ENCODE peak calls at places on chromosomes 7 and 10, in four cellular contexts. D is K562, E is HepG2, F is GM12878. O is an unnamed sample.

GRCh38 chr10:30619966-30620365 is 9.6 kb downstream of the LYZL2 start:
- DNase-seq in D (no peak), E (no peak), F (no peak), O (no peak)

GRCh38 chr7:21967500-21968099 is 21.9 kb upstream of the CDCA7L start:
- DNase-seq in D (peak; percentile 9), E (no peak), F (no peak), O (no peak)

GRCh38 chr7:33130184-33130583 is 820 bp downstream of the BBS9 start:
- DNase-seq in D (no peak), E (no peak), F (no peak), O (no peak)

GRCh38 chr10:95881316-95881715 is 26.5 kb upstream of the CC2D2B start:
- DNase-seq in D (no peak), E (no peak), F (no peak), O (no peak)

GRCh38 chr7:115680921-115681320 is 349.6 kb downstream of the TFEC start:
- DNase-seq in D (no peak), E (no peak), F (no peak), O (no peak)

GRCh38 chr7:143172354-143172753 is 10.9 kb upstream of the TAS2R39 start:
- DNase-seq in D (no peak), E (no peak), F (no peak), O (no peak)

GRCh38 chr10:70664702-70665195 is 7.6 kb upstream of the ADAMTS14 start:
- DNase-seq in D (peak; percentile 88), E (peak; percentile 21), F (no peak), O (no peak)

GRCh38 chr7:145986248-145986874 is 130.2 kb upstream of the CNTNAP2 start:
- DNase-seq in D (peak; percentile 38), E (no peak), F (no peak), O (no peak)

GRCh38 chr10:119120875-119121274 is 17.0 kb downstream of the DENND10 start:
- DNase-seq in D (no peak), E (no peak), F (no peak), O (no peak)

GRCh38 chr10:3904419-3904975 is 119.5 kb upstream of the KLF6 start:
- DNase-seq in D (no peak), E (no peak), F (no peak), O (no peak)

GRCh38 chr10:72089618-72090017 is 1.3 kb upstream of the SPOCK2 start:
- DNase-seq in D (no peak), E (no peak), F (no peak), O (no peak)

GRCh38 chr10:13977861-13978843 is 352.6 kb downstream of the FRMD4A start:
- DNase-seq in D (no peak), E (no peak), F (no peak), O (no peak)

GRCh38 chr7:150399421-150399820 is 20.3 kb downstream of the ZNF775 start:
- DNase-seq in D (no peak), E (no peak), F (no peak), O (no peak)

GRCh38 chr7:66265566-66265965 is 60.4 kb downstream of the TPST1 start:
- DNase-seq in D (peak; percentile 34), E (no peak), F (no peak), O (no peak)

GRCh38 chr10:84190621-84191020 is 3.7 kb upstream of the CDHR1 start:
- DNase-seq in D (no peak), E (no peak), F (no peak), O (no peak)

GRCh38 chr10:33489606-33490176 is 155.2 kb upstream of the NRP1 start:
- DNase-seq in D (no peak), E (no peak), F (no peak), O (no peak)

GRCh38 chr7:105454921-105455320 is 66.2 kb upstream of the SRPK2 start:
- DNase-seq in D (no peak), E (no peak), F (no peak), O (no peak)

GRCh38 chr10:121844537-121844936 is 83.3 kb downstream of the ATE1 start:
- DNase-seq in D (no peak), E (no peak), F (no peak), O (no peak)

GRCh38 chr10:63375859-63376258 is 89.9 kb downstream of the JMJD1C start:
- DNase-seq in D (no peak), E (no peak), F (no peak), O (no peak)

GRCh38 chr10:124266468-124267230 is 152.1 kb downstream of the OAT start:
- DNase-seq in D (no peak), E (no peak), F (no peak), O (no peak)

GRCh38 chr10:23630880-23631279 is 192.0 kb downstream of the OTUD1 start:
- DNase-seq in D (no peak), E (no peak), F (no peak), O (no peak)

GRCh38 chr10:3186365-3186764 is 13.8 kb upstream of the PITRM1 start:
- DNase-seq in D (no peak), E (no peak), F (no peak), O (no peak)

GRCh38 chr7:123573896-123574467 is 16.4 kb upstream of the NDUFA5 start:
- DNase-seq in D (no peak), E (no peak), F (no peak), O (no peak)

GRCh38 chr7:99789441-99790070 is 5.6 kb upstream of the CYP3A4 start:
- DNase-seq in D (no peak), E (no peak), F (no peak), O (no peak)

GRCh38 chr7:99791667-99792356 is 7.8 kb upstream of the CYP3A4 start:
- DNase-seq in D (no peak), E (no peak), F (no peak), O (no peak)

GRCh38 chr7:99790407-99790806 is 6.4 kb upstream of the CYP3A4 start:
- DNase-seq in D (no peak), E (no peak), F (no peak), O (no peak)

GRCh38 chr7:99792983-99793382 is 9.0 kb upstream of the CYP3A4 start:
- DNase-seq in D (no peak), E (no peak), F (no peak), O (no peak)

GRCh38 chr7:99791021-99791420 is 7.0 kb upstream of the CYP3A4 start:
- DNase-seq in D (no peak), E (peak; percentile 12), F (no peak), O (no peak)
- TF ChIP-seq CBX5 in D (no peak), E (no peak), F (no peak), O (no peak)

GRCh38 chr10:128295003-128295402 is 168.8 kb upstream of the MKI67 start:
- DNase-seq in D (no peak), E (no peak), F (no peak), O (no peak)
- TF ChIP-seq CTCF in D (no peak), E (no peak), F (no peak), O (peak; percentile 62)

GRCh38 chr7:28747404-28747803 is 210.7 kb downstream of the TRIL start:
- DNase-seq in D (no peak), E (no peak), F (no peak), O (no peak)

GRCh38 chr7:28747854-28748253 is 210.3 kb downstream of the TRIL start:
- DNase-seq in D (no peak), E (no peak), F (no peak), O (no peak)

GRCh38 chr7:28745351-28745750 is 212.8 kb downstream of the TRIL start:
- DNase-seq in D (no peak), E (no peak), F (no peak), O (no peak)

GRCh38 chr7:28748346-28748745 is 209.8 kb downstream of the TRIL start:
- DNase-seq in D (no peak), E (no peak), F (no peak), O (no peak)

GRCh38 chr7:28744951-28745350 is 213.2 kb downstream of the TRIL start:
- DNase-seq in D (no peak), E (no peak), F (no peak), O (no peak)
- TF ChIP-seq CBX5 in D (no peak), E (no peak), F (no peak), O (no peak)

GRCh38 chr7:54860843-54861242 is 101.8 kb upstream of the SEC61G start:
- DNase-seq in D (no peak), E (no peak), F (no peak), O (no peak)
- TF ChIP-seq CTCF in D (no peak), E (no peak), F (no peak), O (no peak)

GRCh38 chr10:113027230-113027573 is 77.2 kb downstream of the TCF7L2 start:
- DNase-seq in D (no peak), E (no peak), F (no peak), O (no peak)
- TF ChIP-seq CBX5 in D (no peak), E (no peak), F (no peak), O (no peak)

GRCh38 chr10:98331888-98332287 is 63.9 kb upstream of the LOXL4 start:
- DNase-seq in D (peak; percentile 43), E (peak; percentile 17), F (no peak), O (peak; percentile 46)
- TF ChIP-seq CTCF in D (peak; percentile 51), E (peak; percentile 54), F (peak; percentile 39), O (peak; percentile 73)

GRCh38 chr10:6163364-6164270 is 39.1 kb upstream of the PFKFB3 start:
- DNase-seq in D (peak; percentile 93), E (no peak), F (peak; percentile 47), O (peak; percentile 94)
- TF ChIP-seq CBX5 in D (no peak), E (no peak), F (no peak), O (no peak)

DNA sequence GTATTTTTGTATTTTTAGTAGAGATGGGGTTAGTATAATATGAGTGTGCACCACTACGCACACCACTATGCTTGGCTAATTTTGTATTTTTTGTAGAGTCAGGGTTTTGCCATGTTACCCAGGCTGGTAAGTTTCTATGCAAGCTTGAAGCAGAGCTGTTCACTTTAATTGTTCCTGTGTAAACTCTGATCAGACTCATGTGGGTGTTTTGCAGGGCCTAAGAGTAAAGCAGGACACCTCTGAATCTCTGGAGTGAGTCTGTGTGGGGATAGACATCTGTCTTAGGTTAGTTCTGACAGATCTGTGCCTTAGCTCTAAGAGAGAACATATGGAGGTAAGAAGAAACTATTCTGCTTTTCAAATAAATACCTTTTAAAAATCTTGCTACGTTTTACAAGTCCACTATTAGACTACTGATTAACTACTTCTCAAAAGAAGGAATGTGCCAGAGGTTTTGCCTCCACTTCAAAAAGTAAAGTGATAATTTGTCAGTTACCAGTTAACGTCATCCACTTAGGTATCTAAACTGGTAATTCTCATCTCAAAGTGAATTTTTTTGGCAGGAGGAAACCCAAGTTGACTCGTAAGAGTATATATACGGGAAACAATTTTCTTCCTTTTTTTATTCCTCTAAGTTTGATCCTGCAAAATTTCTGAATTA is 1.1 kb downstream of the COL17A1 start:
- DNase-seq in D (no peak), E (no peak), F (no peak), O (no peak)
- TF ChIP-seq CTCF in D (no peak), E (no peak), F (no peak), O (no peak)

GRCh38 chr7:6430271-6430940 is 17.3 kb downstream of the DAGLB start:
- DNase-seq in D (peak; percentile 32), E (no peak), F (no peak), O (no peak)
- TF ChIP-seq CBX5 in D (no peak), E (no peak), F (no peak), O (no peak)

O was measured in H1.